ENCODE peak calls at places on chromosome 3, in seven cellular contexts. C, O, Z, A, V, D and J are unnamed samples.

GRCh38 chr3:45677045-45677436 is 12.2 kb upstream of the SACM1L start:
- DNase-seq in Z (peak; percentile 84), O (peak; percentile 92), C (no peak), A (no peak), V (peak; percentile 88), D (no peak), J (no peak)

GRCh38 chr3:468172-468571 is 271.6 kb downstream of the CHL1 start:
- DNase-seq in C (no peak), Z (no peak), O (peak; percentile 9), D (no peak), A (peak; percentile 38), V (peak; percentile 8), J (no peak)

GRCh38 chr3:40339871-40340270 is 30.4 kb downstream of the EIF1B start:
- DNase-seq in V (no peak), D (no peak), C (no peak), Z (no peak), O (no peak), A (no peak), J (no peak)

GRCh38 chr3:173529062-173529711 is 131.6 kb downstream of the NLGN1 start:
- DNase-seq in A (peak; percentile 57), C (no peak), Z (peak; percentile 6), D (no peak), V (peak; percentile 29), O (peak; percentile 54), J (peak; percentile 4)

GRCh38 chr3:123194552-123194951 is 7.2 kb upstream of the SEC22A start:
- DNase-seq in C (peak; percentile 51), V (peak; percentile 45), Z (peak; percentile 33), A (no peak), O (no peak), D (no peak), J (no peak)

GRCh38 chr3:146334151-146334550 is 83.2 kb upstream of the PLSCR4 start:
- DNase-seq in O (peak; percentile 45), D (no peak), Z (peak; percentile 67), C (no peak), A (no peak), V (peak; percentile 18), J (no peak)

GRCh38 chr3:45682786-45683185 is 6.4 kb upstream of the SACM1L start:
- DNase-seq in Z (no peak), A (no peak), D (no peak), V (no peak), O (no peak), C (no peak), J (no peak)

GRCh38 chr3:99753268-99753975 is 64.2 kb upstream of the CMSS1 start:
- DNase-seq in V (peak; percentile 63), Z (peak; percentile 93), D (no peak), O (peak; percentile 71), C (no peak), A (peak; percentile 77), J (peak; percentile 47)

GRCh38 chr3:33648793-33649192 is 69.3 kb downstream of the CLASP2 start:
- DNase-seq in O (no peak), A (no peak), D (no peak), Z (no peak), V (no peak), C (no peak), J (no peak)

GRCh38 chr3:116140100-116140689 is 305.1 kb downstream of the LSAMP start:
- DNase-seq in V (peak; percentile 46), Z (peak; percentile 62), A (peak; percentile 15), D (peak; percentile 5), C (no peak), O (peak; percentile 41), J (peak; percentile 13)

GRCh38 chr3:185361920-185362319 is 1.0 kb upstream of the MAP3K13 start:
- DNase-seq in A (no peak), C (no peak), D (no peak), Z (no peak), V (peak; percentile 48), O (no peak), J (no peak)

GRCh38 chr3:118942195-118942594 is 92.5 kb downstream of the IGSF11 start:
- DNase-seq in O (no peak), A (no peak), D (no peak), Z (no peak), C (no peak), V (no peak), J (no peak)

GRCh38 chr3:124034016-124034808 is 42.3 kb upstream of the ROPN1 start:
- DNase-seq in D (no peak), V (peak; percentile 29), A (no peak), O (no peak), Z (peak; percentile 3), C (no peak), J (peak; percentile 42)

GRCh38 chr3:194955546-194955945 is 269.9 kb downstream of the FAM43A start:
- DNase-seq in V (no peak), O (no peak), A (no peak), Z (no peak), C (no peak), D (no peak), J (no peak)

GRCh38 chr3:123700791-123701712 is 116.2 kb upstream of the HACD2 start:
- DNase-seq in O (no peak), D (no peak), V (no peak), A (no peak), C (no peak), Z (no peak), J (no peak)

GRCh38 chr3:178546079-178546478 is 9.8 kb downstream of the KCNMB2 start:
- DNase-seq in O (no peak), Z (no peak), D (no peak), A (peak; percentile 53), V (no peak), C (no peak), J (peak; percentile 19)

GRCh38 chr3:49377483-49377882 is 19.3 kb upstream of the GPX1 start:
- DNase-seq in A (peak; percentile 45), O (peak; percentile 60), V (peak; percentile 51), Z (peak; percentile 59), C (no peak), D (no peak), J (no peak)

GRCh38 chr3:175274056-175274455 is 414.9 kb downstream of the NAALADL2 start:
- DNase-seq in V (peak; percentile 77), C (no peak), O (no peak), D (no peak), A (peak; percentile 91), Z (no peak), J (peak; percentile 23)

GRCh38 chr3:52978109-52978754 is 67.6 kb downstream of the SFMBT1 start:
- DNase-seq in A (no peak), C (no peak), D (no peak), O (peak; percentile 52), Z (no peak), V (peak; percentile 48), J (no peak)

GRCh38 chr3:157767602-157768001 is 264.4 kb upstream of the VEPH1 start:
- DNase-seq in V (peak; percentile 5), A (no peak), Z (no peak), C (no peak), D (no peak), O (peak; percentile 39), J (no peak)

GRCh38 chr3:74590620-74591262 is 23.7 kb downstream of the CNTN3 start:
- DNase-seq in C (no peak), A (no peak), D (no peak), Z (no peak), O (no peak), V (no peak), J (no peak)

GRCh38 chr3:51163051-51163450 is 222.0 kb upstream of the MANF start:
- DNase-seq in O (no peak), C (no peak), V (peak; percentile 3), A (no peak), Z (no peak), D (no peak), J (no peak)

GRCh38 chr3:149362361-149362760 is 15.1 kb downstream of the TM4SF1 start:
- DNase-seq in O (no peak), A (no peak), D (no peak), V (no peak), Z (no peak), C (no peak), J (no peak)

GRCh38 chr3:122858373-122858772 is 63.5 kb downstream of the SLC49A4 start:
- DNase-seq in C (no peak), A (peak; percentile 15), D (no peak), O (peak; percentile 37), V (peak; percentile 62), Z (peak; percentile 60), J (no peak)